ENCODE peak calls at places on chromosome 19, in five cellular contexts. S is transverse colon, P is kidney epithelial cell, G is kidney, Q is psoas muscle. U is an unnamed sample.

GRCh38 chr19:51637362-51637978 is 7.3 kb upstream of the SIGLEC5 start:
- DNase-seq in S (no peak), P (no peak), G (no peak), Q (no peak), U (no peak)

GRCh38 chr19:48514123-48514458 is 2.5 kb upstream of the LMTK3 start:
- DNase-seq in S (no peak), P (no peak), G (no peak), Q (no peak), U (no peak)

GRCh38 chr19:27720155-27720554 is 1492.8 kb downstream of the UQCRFS1 start:
- DNase-seq in S (no peak), P (no peak), G (no peak), Q (no peak), U (no peak)

GRCh38 chr19:44687898-44688297 is 11.1 kb upstream of the CEACAM16 start:
- DNase-seq in S (no peak), P (no peak), G (peak), Q (no peak), U (no peak)

GRCh38 chr19:58386166-58386575 is 898 bp upstream of the RPS5 start:
- DNase-seq in S (no peak), P (no peak), G (no peak), Q (no peak), U (no peak)

GRCh38 chr19:48965806-48966540 is 864 bp downstream of the FTL start:
- DNase-seq in S (peak), P (no peak), G (peak), Q (peak), U (peak)

GRCh38 chr19:46218160-46218559 is 11.4 kb upstream of the IGFL1 start:
- DNase-seq in S (no peak), P (no peak), G (peak), Q (no peak), U (no peak)

GRCh38 chr19:19900124-19900523 is 622 bp upstream of the ZNF93 start:
- DNase-seq in S (no peak), P (peak), G (no peak), Q (no peak), U (no peak)

GRCh38 chr19:11446652-11447301 is 11.3 kb downstream of the PRKCSH start:
- DNase-seq in S (peak), P (no peak), G (peak), Q (peak), U (peak)

GRCh38 chr19:1149259-1150045 is 24.6 kb downstream of the SBNO2 start:
- DNase-seq in S (no peak), P (no peak), G (no peak), Q (no peak), U (no peak)

GRCh38 chr19:29768166-29768565 is 43.6 kb upstream of the CCNE1 start:
- DNase-seq in S (no peak), P (no peak), G (no peak), Q (no peak), U (no peak)

GRCh38 chr19:50361290-50362029 is 4.0 kb downstream of the NAPSA start:
- DNase-seq in S (no peak), P (no peak), G (no peak), Q (no peak), U (no peak)

GRCh38 chr19:1269065-1269477 is at the start of gene CIRBP:
- DNase-seq in S (peak), P (peak), G (peak), Q (peak), U (peak)

GRCh38 chr19:30450101-30450500 is 77.9 kb downstream of the ZNF536 start:
- DNase-seq in S (peak), P (peak), G (no peak), Q (no peak), U (no peak)

GRCh38 chr19:28884786-28885476 is 328.0 kb downstream of the UQCRFS1 start:
- DNase-seq in S (no peak), P (no peak), G (no peak), Q (no peak), U (no peak)

GRCh38 chr19:45920458-45920857 is 5.9 kb upstream of the NANOS2 start:
- DNase-seq in S (no peak), P (no peak), G (peak), Q (no peak), U (no peak)

GRCh38 chr19:29666634-29667389 is 1.6 kb downstream of the PLEKHF1 start:
- DNase-seq in S (peak), P (no peak), G (peak), Q (peak), U (peak)

GRCh38 chr19:49106648-49107135 is 7.5 kb upstream of the LIN7B start:
- DNase-seq in S (peak), P (no peak), G (no peak), Q (peak), U (peak)

GRCh38 chr19:5480427-5480836 is 25.2 kb downstream of the ZNRF4 start:
- DNase-seq in S (peak), P (no peak), G (no peak), Q (peak), U (no peak)

GRCh38 chr19:58552655-58553054 is 2.2 kb downstream of the CHMP2A start:
- DNase-seq in S (no peak), P (no peak), G (no peak), Q (no peak), U (no peak)

GRCh38 chr19:44552324-44552723 is 22.8 kb upstream of the CEACAM20 start:
- DNase-seq in S (peak), P (no peak), G (no peak), Q (no peak), U (no peak)

GRCh38 chr19:30666301-30666803 is 294.2 kb downstream of the ZNF536 start:
- DNase-seq in S (peak), P (no peak), G (no peak), Q (peak), U (no peak)

GRCh38 chr19:768424-768823 is 17.5 kb downstream of the MISP start:
- DNase-seq in S (no peak), P (peak), G (no peak), Q (no peak), U (no peak)

GRCh38 chr19:41325947-41326706 is 16.2 kb downstream of the CCDC97 start:
- DNase-seq in S (peak), P (no peak), G (no peak), Q (no peak), U (no peak)

GRCh38 chr19:30690525-30690924 is 318.3 kb downstream of the ZNF536 start:
- DNase-seq in S (no peak), P (no peak), G (no peak), Q (no peak), U (no peak)

GRCh38 chr19:49499030-49499670 is 2.9 kb downstream of the RPS11 start:
- DNase-seq in S (no peak), P (no peak), G (no peak), Q (no peak), U (no peak)

GRCh38 chr19:44585371-44586141 is 27.8 kb upstream of the IGSF23 start:
- DNase-seq in S (no peak), P (no peak), G (no peak), Q (no peak), U (no peak)

GRCh38 chr19:15112385-15112784 is 5.2 kb downstream of the SYDE1 start:
- DNase-seq in S (no peak), P (no peak), G (no peak), Q (no peak), U (no peak)

GRCh38 chr19:756232-756631 is 5.3 kb downstream of the MISP start:
- DNase-seq in S (peak), P (no peak), G (no peak), Q (no peak), U (no peak)

GRCh38 chr19:54364775-54365257 is at the start of gene LAIR1:
- DNase-seq in S (peak), P (no peak), G (peak), Q (peak), U (no peak)

GRCh38 chr19:31261651-31262331 is 87.4 kb downstream of the TSHZ3 start:
- DNase-seq in S (no peak), P (no peak), G (no peak), Q (no peak), U (no peak)

GRCh38 chr19:38693380-38694223 is 46.2 kb downstream of the ACTN4 start:
- DNase-seq in S (peak), P (peak), G (no peak), Q (no peak), U (no peak)

GRCh38 chr19:45938733-45939319 is 24.2 kb upstream of the NANOS2 start:
- DNase-seq in S (no peak), P (no peak), G (no peak), Q (no peak), U (no peak)

GRCh38 chr19:50490411-50490811 is 13.8 kb upstream of the GARIN5A start:
- DNase-seq in S (no peak), P (no peak), G (peak), Q (no peak), U (no peak)

GRCh38 chr19:51735759-51736449 is 12.1 kb upstream of the HAS1 start:
- DNase-seq in S (peak), P (no peak), G (no peak), Q (peak), U (peak)

GRCh38 chr19:10468133-10468532 is 35.0 kb downstream of the KEAP1 start:
- DNase-seq in S (no peak), P (no peak), G (no peak), Q (no peak), U (no peak)

GRCh38 chr19:10612515-10613119 is 12.7 kb upstream of the SLC44A2 start:
- DNase-seq in S (peak), P (no peak), G (peak), Q (peak), U (peak)

GRCh38 chr19:46232938-46233621 is 3.5 kb downstream of the IGFL1 start:
- DNase-seq in S (no peak), P (no peak), G (no peak), Q (no peak), U (no peak)

GRCh38 chr19:44202470-44202869 is 9.9 kb upstream of the ZNF227 start:
- DNase-seq in S (no peak), P (no peak), G (no peak), Q (no peak), U (no peak)

GRCh38 chr19:4060621-4061177 is 6.0 kb downstream of the ZBTB7A start:
- DNase-seq in S (peak), P (no peak), G (no peak), Q (no peak), U (no peak)

GRCh38 chr19:4062576-4063368 is 3.9 kb downstream of the ZBTB7A start:
- DNase-seq in S (peak), P (no peak), G (peak), Q (peak), U (no peak)

GRCh38 chr19:4059931-4060620 is 6.6 kb downstream of the ZBTB7A start:
- DNase-seq in S (peak), P (no peak), G (peak), Q (peak), U (peak)

GRCh38 chr19:4061683-4062575 is 4.8 kb downstream of the ZBTB7A start:
- DNase-seq in S (peak), P (no peak), G (peak), Q (peak), U (no peak)

GRCh38 chr19:4061178-4061682 is 5.5 kb downstream of the ZBTB7A start:
- DNase-seq in S (peak), P (no peak), G (peak), Q (peak), U (peak)
- H3K4me3 ChIP-seq in S (peak), P (peak), G (peak), Q (peak), U (peak)

GRCh38 chr19:13016628-13017305 is 21.5 kb downstream of the NFIX start:
- DNase-seq in S (no peak), P (no peak), G (no peak), Q (no peak), U (no peak)
- H3K4me3 ChIP-seq in S (peak), P (no peak), G (no peak), Q (peak), U (no peak)

GRCh38 chr19:2325261-2326046 is 2.9 kb downstream of the LSM7 start:
- DNase-seq in S (no peak), P (no peak), G (peak), Q (no peak), U (no peak)
- H3K4me3 ChIP-seq in S (no peak), P (no peak), G (no peak), Q (no peak), U (no peak)

GRCh38 chr19:55679343-55680257 is 4.6 kb downstream of the EPN1 start:
- DNase-seq in S (no peak), P (no peak), G (peak), Q (no peak), U (no peak)
- H3K4me3 ChIP-seq in S (no peak), P (no peak), G (no peak), Q (no peak), U (no peak)

GRCh38 chr19:33868821-33869412 is 72.2 kb downstream of the KCTD15 start:
- DNase-seq in S (peak), P (no peak), G (peak), Q (peak), U (no peak)
- H3K4me3 ChIP-seq in S (peak), P (no peak), G (peak), Q (peak), U (peak)

GRCh38 chr19:17236414-17236716 is 9.4 kb downstream of the NR2F6 start:
- DNase-seq in S (peak), P (no peak), G (no peak), Q (no peak), U (no peak)
- H3K4me3 ChIP-seq in S (peak), P (no peak), G (no peak), Q (no peak), U (no peak)

GRCh38 chr19:35140207-35140897 is 1.7 kb downstream of the FXYD1 start:
- DNase-seq in S (no peak), P (no peak), G (no peak), Q (no peak), U (no peak)
- H3K4me3 ChIP-seq in S (peak), P (no peak), G (peak), Q (peak), U (peak)

GRCh38 chr19:8491574-8491973 is 10.9 kb downstream of the PRAM1 start:
- DNase-seq in S (no peak), P (no peak), G (peak), Q (no peak), U (no peak)
- H3K4me3 ChIP-seq in S (no peak), P (no peak), G (no peak), Q (no peak), U (no peak)

U was measured in tibial nerve.